ENCODE peak calls at places on chromosomes 5 and 9, in eight cellular contexts. F, D, V, O, Y, U, G and X are unnamed samples.

GRCh38 chr5:135576075-135576599 is 2.7 kb downstream of the CXCL14 start:
- DNase-seq in O (peak), G (no peak), V (no peak), U (no peak), F (no peak), Y (no peak), D (no peak), X (no peak)

GRCh38 chr9:7305677-7306076 is 493.9 kb downstream of the DMAC1 start:
- DNase-seq in O (no peak), U (no peak), Y (no peak), V (no peak), F (no peak), D (no peak), G (no peak), X (no peak)

GRCh38 chr9:138006576-138007233 is 129.1 kb downstream of the CACNA1B start:
- DNase-seq in D (no peak), O (no peak), U (no peak), F (no peak), G (no peak), V (no peak), Y (no peak), X (no peak)

GRCh38 chr5:131217791-131218190 is 46.1 kb upstream of the CDC42SE2 start:
- DNase-seq in O (no peak), F (no peak), Y (no peak), D (no peak), V (no peak), U (no peak), G (no peak), X (no peak)

GRCh38 chr5:177458912-177459350 is 12.3 kb downstream of the PRR7 start:
- DNase-seq in G (no peak), Y (no peak), F (no peak), V (no peak), O (no peak), D (no peak), U (no peak), X (no peak)

GRCh38 chr9:114348261-114348905 is 18.7 kb downstream of the ORM2 start:
- DNase-seq in G (no peak), D (no peak), U (no peak), F (no peak), O (no peak), Y (no peak), V (no peak), X (no peak)

GRCh38 chr5:132458651-132459030 is 31.9 kb downstream of the IRF1 start:
- DNase-seq in U (no peak), D (no peak), F (no peak), Y (no peak), O (no peak), V (no peak), G (peak), X (no peak)

GRCh38 chr5:40619406-40619805 is 60.3 kb upstream of the PTGER4 start:
- DNase-seq in O (no peak), F (no peak), U (no peak), Y (no peak), D (no peak), V (no peak), G (no peak), X (no peak)

GRCh38 chr5:1788828-1789227 is 10.8 kb downstream of the MRPL36 start:
- DNase-seq in U (no peak), O (no peak), V (no peak), G (no peak), Y (no peak), D (no peak), F (no peak), X (no peak)

GRCh38 chr9:22097712-22098111 is 88.6 kb upstream of the CDKN2B start:
- DNase-seq in U (no peak), D (no peak), G (no peak), V (no peak), Y (no peak), O (peak), F (no peak), X (no peak)

GRCh38 chr9:19223724-19224123 is 6.8 kb upstream of the DENND4C start:
- DNase-seq in O (no peak), U (no peak), V (no peak), F (no peak), D (no peak), Y (no peak), G (no peak), X (no peak)

GRCh38 chr9:101388507-101388993 is 3.7 kb upstream of the BAAT start:
- DNase-seq in V (no peak), G (no peak), Y (no peak), F (no peak), O (peak), D (no peak), U (no peak), X (no peak)

GRCh38 chr5:124902097-124902821 is 155.8 kb upstream of the ZNF608 start:
- DNase-seq in Y (no peak), U (no peak), O (peak), V (no peak), D (no peak), F (no peak), G (no peak), X (no peak)

GRCh38 chr9:121767176-121767769 is 115.8 kb downstream of the DAB2IP start:
- DNase-seq in U (no peak), G (no peak), F (no peak), O (no peak), V (no peak), Y (no peak), D (no peak), X (no peak)

GRCh38 chr9:116269250-116269649 is 115.7 kb downstream of the PAPPA start:
- DNase-seq in G (no peak), O (no peak), D (no peak), F (no peak), V (no peak), Y (no peak), U (no peak), X (no peak)

GRCh38 chr5:179408646-179409045 is 63.4 kb upstream of the ADAMTS2 start:
- DNase-seq in F (no peak), D (no peak), Y (no peak), O (no peak), V (no peak), U (no peak), G (no peak), X (no peak)